ENCODE peak calls at places on chromosomes 11 and 22, in six cellular contexts. One of them, this sample, is unnamed.

GRCh38 chr11:83645561-83645960 is 359.4 kb upstream of the CCDC90B start:
- DNase-seq in stimulated activated CD4-positive, alpha-beta T cell treated with anti-CD3 and anti-CD28 coated beads, Interleukin-1b, Interleukin-23, amount 100 ng/mL, for 4 hours: no peak
- DNase-seq in HCEC 1CT: no peak
- DNase-seq in activated T-cell treated with anti-CD3 and anti-CD28 coated beads for 1 hour: no peak
- DNase-seq in GM13976: no peak
- DNase-seq in retinal pigment epithelial cell: no peak
- DNase-seq in this sample: no peak

GRCh38 chr11:102456381-102456780 is 3.8 kb upstream of the TMEM123 start:
- DNase-seq in stimulated activated CD4-positive, alpha-beta T cell treated with anti-CD3 and anti-CD28 coated beads, Interleukin-1b, Interleukin-23, amount 100 ng/mL, for 4 hours: no peak
- DNase-seq in HCEC 1CT: no peak
- DNase-seq in activated T-cell treated with anti-CD3 and anti-CD28 coated beads for 1 hour: no peak
- DNase-seq in GM13976: no peak
- DNase-seq in retinal pigment epithelial cell: no peak
- DNase-seq in this sample: no peak

GRCh38 chr11:62716816-62717215 is 9.3 kb downstream of the GNG3 start:
- DNase-seq in stimulated activated CD4-positive, alpha-beta T cell treated with anti-CD3 and anti-CD28 coated beads, Interleukin-1b, Interleukin-23, amount 100 ng/mL, for 4 hours: no peak
- DNase-seq in HCEC 1CT: no peak
- DNase-seq in activated T-cell treated with anti-CD3 and anti-CD28 coated beads for 1 hour: no peak
- DNase-seq in GM13976: no peak
- DNase-seq in retinal pigment epithelial cell: no peak
- DNase-seq in this sample: no peak

GRCh38 chr11:57903441-57904123 is 120.1 kb upstream of the OR9Q1 start:
- DNase-seq in stimulated activated CD4-positive, alpha-beta T cell treated with anti-CD3 and anti-CD28 coated beads, Interleukin-1b, Interleukin-23, amount 100 ng/mL, for 4 hours: no peak
- DNase-seq in HCEC 1CT: no peak
- DNase-seq in activated T-cell treated with anti-CD3 and anti-CD28 coated beads for 1 hour: peak
- DNase-seq in GM13976: no peak
- DNase-seq in retinal pigment epithelial cell: no peak
- DNase-seq in this sample: no peak

GRCh38 chr22:36360011-36360410 is 27.8 kb downstream of the MYH9 start:
- DNase-seq in stimulated activated CD4-positive, alpha-beta T cell treated with anti-CD3 and anti-CD28 coated beads, Interleukin-1b, Interleukin-23, amount 100 ng/mL, for 4 hours: no peak
- DNase-seq in HCEC 1CT: no peak
- DNase-seq in activated T-cell treated with anti-CD3 and anti-CD28 coated beads for 1 hour: no peak
- DNase-seq in GM13976: no peak
- DNase-seq in retinal pigment epithelial cell: no peak
- DNase-seq in this sample: no peak

GRCh38 chr11:115377882-115378296 is 126.3 kb downstream of the CADM1 start:
- DNase-seq in stimulated activated CD4-positive, alpha-beta T cell treated with anti-CD3 and anti-CD28 coated beads, Interleukin-1b, Interleukin-23, amount 100 ng/mL, for 4 hours: no peak
- DNase-seq in HCEC 1CT: no peak
- DNase-seq in activated T-cell treated with anti-CD3 and anti-CD28 coated beads for 1 hour: no peak
- DNase-seq in GM13976: no peak
- DNase-seq in retinal pigment epithelial cell: no peak
- DNase-seq in this sample: no peak

GRCh38 chr11:96219981-96220623 is 122.9 kb downstream of the MAML2 start:
- DNase-seq in stimulated activated CD4-positive, alpha-beta T cell treated with anti-CD3 and anti-CD28 coated beads, Interleukin-1b, Interleukin-23, amount 100 ng/mL, for 4 hours: no peak
- DNase-seq in HCEC 1CT: peak
- DNase-seq in activated T-cell treated with anti-CD3 and anti-CD28 coated beads for 1 hour: no peak
- DNase-seq in GM13976: no peak
- DNase-seq in retinal pigment epithelial cell: no peak
- DNase-seq in this sample: no peak

GRCh38 chr11:27388869-27389268 is 25.9 kb upstream of the CCDC34 start:
- DNase-seq in stimulated activated CD4-positive, alpha-beta T cell treated with anti-CD3 and anti-CD28 coated beads, Interleukin-1b, Interleukin-23, amount 100 ng/mL, for 4 hours: no peak
- DNase-seq in HCEC 1CT: no peak
- DNase-seq in activated T-cell treated with anti-CD3 and anti-CD28 coated beads for 1 hour: no peak
- DNase-seq in GM13976: no peak
- DNase-seq in retinal pigment epithelial cell: no peak
- DNase-seq in this sample: no peak

GRCh38 chr11:121757480-121758125 is 304.8 kb upstream of the SORL1-AS1 start:
- DNase-seq in stimulated activated CD4-positive, alpha-beta T cell treated with anti-CD3 and anti-CD28 coated beads, Interleukin-1b, Interleukin-23, amount 100 ng/mL, for 4 hours: no peak
- DNase-seq in HCEC 1CT: no peak
- DNase-seq in activated T-cell treated with anti-CD3 and anti-CD28 coated beads for 1 hour: no peak
- DNase-seq in GM13976: no peak
- DNase-seq in retinal pigment epithelial cell: peak
- DNase-seq in this sample: no peak

GRCh38 chr22:21858025-21858764 is 9.2 kb downstream of the MAPK1 start:
- DNase-seq in stimulated activated CD4-positive, alpha-beta T cell treated with anti-CD3 and anti-CD28 coated beads, Interleukin-1b, Interleukin-23, amount 100 ng/mL, for 4 hours: no peak
- DNase-seq in HCEC 1CT: no peak
- DNase-seq in activated T-cell treated with anti-CD3 and anti-CD28 coated beads for 1 hour: no peak
- DNase-seq in GM13976: no peak
- DNase-seq in retinal pigment epithelial cell: no peak
- DNase-seq in this sample: no peak

GRCh38 chr22:22811016-22812009 is 76.3 kb upstream of the IGLL5 start:
- DNase-seq in stimulated activated CD4-positive, alpha-beta T cell treated with anti-CD3 and anti-CD28 coated beads, Interleukin-1b, Interleukin-23, amount 100 ng/mL, for 4 hours: no peak
- DNase-seq in HCEC 1CT: no peak
- DNase-seq in activated T-cell treated with anti-CD3 and anti-CD28 coated beads for 1 hour: no peak
- DNase-seq in GM13976: no peak
- DNase-seq in retinal pigment epithelial cell: no peak
- DNase-seq in this sample: no peak

GRCh38 chr11:44250421-44250820 is 59.5 kb downstream of the ALX4 start:
- DNase-seq in stimulated activated CD4-positive, alpha-beta T cell treated with anti-CD3 and anti-CD28 coated beads, Interleukin-1b, Interleukin-23, amount 100 ng/mL, for 4 hours: no peak
- DNase-seq in HCEC 1CT: no peak
- DNase-seq in activated T-cell treated with anti-CD3 and anti-CD28 coated beads for 1 hour: no peak
- DNase-seq in GM13976: no peak
- DNase-seq in retinal pigment epithelial cell: no peak
- DNase-seq in this sample: no peak

GRCh38 chr11:61961570-61962212 is 5.7 kb downstream of the FTH1 start:
- DNase-seq in stimulated activated CD4-positive, alpha-beta T cell treated with anti-CD3 and anti-CD28 coated beads, Interleukin-1b, Interleukin-23, amount 100 ng/mL, for 4 hours: no peak
- DNase-seq in HCEC 1CT: no peak
- DNase-seq in activated T-cell treated with anti-CD3 and anti-CD28 coated beads for 1 hour: no peak
- DNase-seq in GM13976: peak
- DNase-seq in retinal pigment epithelial cell: no peak
- DNase-seq in this sample: no peak

GRCh38 chr11:128467610-128468041 is 119.7 kb downstream of the ETS1 start:
- DNase-seq in stimulated activated CD4-positive, alpha-beta T cell treated with anti-CD3 and anti-CD28 coated beads, Interleukin-1b, Interleukin-23, amount 100 ng/mL, for 4 hours: no peak
- DNase-seq in HCEC 1CT: peak
- DNase-seq in activated T-cell treated with anti-CD3 and anti-CD28 coated beads for 1 hour: no peak
- DNase-seq in GM13976: no peak
- DNase-seq in retinal pigment epithelial cell: peak
- DNase-seq in this sample: no peak

GRCh38 chr22:31332886-31333285 is 13.3 kb downstream of the PATZ1 start:
- DNase-seq in stimulated activated CD4-positive, alpha-beta T cell treated with anti-CD3 and anti-CD28 coated beads, Interleukin-1b, Interleukin-23, amount 100 ng/mL, for 4 hours: no peak
- DNase-seq in HCEC 1CT: peak
- DNase-seq in activated T-cell treated with anti-CD3 and anti-CD28 coated beads for 1 hour: no peak
- DNase-seq in GM13976: no peak
- DNase-seq in retinal pigment epithelial cell: no peak
- DNase-seq in this sample: no peak

This sample was measured in stimulated activated CD8-positive, alpha-beta memory T cell treated with anti-CD3 and anti-CD28 coated beads, Interleukin-4, amount 100 ng/mL, for 24 hours.